ENCODE peak calls at places on chromosomes 6 and 20, in six cellular contexts. One of them, this sample, is unnamed.

GRCh38 chr6:107275330-107275865 is 160.1 kb upstream of the BEND3 start:
- DNase-seq in IMR-90: peak
- DNase-seq in neuronal stem cell: no peak
- DNase-seq in trophoblast cell: no peak
- DNase-seq in mesenchymal stem cell: no peak
- DNase-seq in H1: no peak
- DNase-seq in this sample: no peak

GRCh38 chr6:157651731-157652490 is 171.1 kb upstream of the SNX9 start:
- DNase-seq in IMR-90: no peak
- DNase-seq in neuronal stem cell: no peak
- DNase-seq in trophoblast cell: no peak
- DNase-seq in mesenchymal stem cell: no peak
- DNase-seq in H1: no peak
- DNase-seq in this sample: no peak

GRCh38 chr6:101668496-101668895 is 275.0 kb downstream of the GRIK2 start:
- DNase-seq in IMR-90: no peak
- DNase-seq in neuronal stem cell: no peak
- DNase-seq in trophoblast cell: no peak
- DNase-seq in mesenchymal stem cell: no peak
- DNase-seq in H1: no peak
- DNase-seq in this sample: no peak

GRCh38 chr20:25285091-25285647 is 37.3 kb downstream of the PYGB start:
- DNase-seq in IMR-90: no peak
- DNase-seq in neuronal stem cell: no peak
- DNase-seq in trophoblast cell: no peak
- DNase-seq in mesenchymal stem cell: no peak
- DNase-seq in H1: peak
- DNase-seq in this sample: no peak

GRCh38 chr6:35052694-35053565 is 88.2 kb downstream of the TCP11 start:
- DNase-seq in IMR-90: peak
- DNase-seq in neuronal stem cell: peak
- DNase-seq in trophoblast cell: no peak
- DNase-seq in mesenchymal stem cell: peak
- DNase-seq in H1: no peak
- DNase-seq in this sample: no peak

GRCh38 chr20:1326031-1326930 is 2.7 kb downstream of the SDCBP2 start:
- DNase-seq in IMR-90: peak
- DNase-seq in neuronal stem cell: no peak
- DNase-seq in trophoblast cell: no peak
- DNase-seq in mesenchymal stem cell: peak
- DNase-seq in H1: no peak
- DNase-seq in this sample: peak

GRCh38 chr6:158707826-158708225 is 58.0 kb downstream of the SYTL3 start:
- DNase-seq in IMR-90: no peak
- DNase-seq in neuronal stem cell: no peak
- DNase-seq in trophoblast cell: no peak
- DNase-seq in mesenchymal stem cell: no peak
- DNase-seq in H1: no peak
- DNase-seq in this sample: no peak

GRCh38 chr20:19888269-19888669 is 128.9 kb upstream of the NAA20 start:
- DNase-seq in IMR-90: no peak
- DNase-seq in neuronal stem cell: no peak
- DNase-seq in trophoblast cell: no peak
- DNase-seq in mesenchymal stem cell: peak
- DNase-seq in H1: no peak
- DNase-seq in this sample: no peak

GRCh38 chr6:135655055-135655454 is 157.5 kb upstream of the AHI1 start:
- DNase-seq in IMR-90: peak
- DNase-seq in neuronal stem cell: no peak
- DNase-seq in trophoblast cell: no peak
- DNase-seq in mesenchymal stem cell: peak
- DNase-seq in H1: no peak
- DNase-seq in this sample: no peak

GRCh38 chr20:47421076-47421475 is 64.6 kb upstream of the ZMYND8 start:
- DNase-seq in IMR-90: no peak
- DNase-seq in neuronal stem cell: no peak
- DNase-seq in trophoblast cell: no peak
- DNase-seq in mesenchymal stem cell: no peak
- DNase-seq in H1: no peak
- DNase-seq in this sample: no peak

GRCh38 chr6:13360671-13361540 is 32.6 kb upstream of the TBC1D7 start:
- DNase-seq in IMR-90: no peak
- DNase-seq in neuronal stem cell: no peak
- DNase-seq in trophoblast cell: no peak
- DNase-seq in mesenchymal stem cell: no peak
- DNase-seq in H1: no peak
- DNase-seq in this sample: no peak

GRCh38 chr6:8627085-8627861 is 191.9 kb upstream of the SLC35B3 start:
- DNase-seq in IMR-90: no peak
- DNase-seq in neuronal stem cell: no peak
- DNase-seq in trophoblast cell: peak
- DNase-seq in mesenchymal stem cell: peak
- DNase-seq in H1: no peak
- DNase-seq in this sample: no peak

GRCh38 chr6:16319813-16320532 is 81.6 kb downstream of the GMPR start:
- DNase-seq in IMR-90: peak
- DNase-seq in neuronal stem cell: no peak
- DNase-seq in trophoblast cell: peak
- DNase-seq in mesenchymal stem cell: peak
- DNase-seq in H1: no peak
- DNase-seq in this sample: no peak

GRCh38 chr6:85449388-85449817 is 480 bp upstream of the NT5E start:
- DNase-seq in IMR-90: peak
- DNase-seq in neuronal stem cell: peak
- DNase-seq in trophoblast cell: no peak
- DNase-seq in mesenchymal stem cell: peak
- DNase-seq in H1: no peak
- DNase-seq in this sample: peak

GRCh38 chr6:166710084-166710483 is 83.0 kb upstream of the RPS6KA2 start:
- DNase-seq in IMR-90: peak
- DNase-seq in neuronal stem cell: no peak
- DNase-seq in trophoblast cell: no peak
- DNase-seq in mesenchymal stem cell: no peak
- DNase-seq in H1: no peak
- DNase-seq in this sample: no peak

GRCh38 chr20:62846528-62846890 is 15.1 kb downstream of the TCFL5 start:
- DNase-seq in IMR-90: no peak
- DNase-seq in neuronal stem cell: no peak
- DNase-seq in trophoblast cell: no peak
- DNase-seq in mesenchymal stem cell: no peak
- DNase-seq in H1: no peak
- DNase-seq in this sample: no peak

GRCh38 chr6:156998824-156999330 is 221.7 kb downstream of the ARID1B start:
- DNase-seq in IMR-90: no peak
- DNase-seq in neuronal stem cell: no peak
- DNase-seq in trophoblast cell: no peak
- DNase-seq in mesenchymal stem cell: no peak
- DNase-seq in H1: no peak
- DNase-seq in this sample: no peak

GRCh38 chr6:22149081-22149480 is 147.8 kb downstream of the PRL start:
- DNase-seq in IMR-90: no peak
- DNase-seq in neuronal stem cell: no peak
- DNase-seq in trophoblast cell: no peak
- DNase-seq in mesenchymal stem cell: no peak
- DNase-seq in H1: no peak
- DNase-seq in this sample: no peak

GRCh38 chr20:4366076-4366475 is 350.7 kb upstream of the RNF24 start:
- DNase-seq in IMR-90: no peak
- DNase-seq in neuronal stem cell: no peak
- DNase-seq in trophoblast cell: no peak
- DNase-seq in mesenchymal stem cell: no peak
- DNase-seq in H1: no peak
- DNase-seq in this sample: no peak

GRCh38 chr6:49499623-49500022 is at the start of gene GLYATL3:
- DNase-seq in IMR-90: no peak
- DNase-seq in neuronal stem cell: no peak
- DNase-seq in trophoblast cell: no peak
- DNase-seq in mesenchymal stem cell: no peak
- DNase-seq in H1: no peak
- DNase-seq in this sample: no peak

GRCh38 chr20:10511507-10512231 is 76.6 kb downstream of the SLX4IP start:
- DNase-seq in IMR-90: peak
- DNase-seq in neuronal stem cell: no peak
- DNase-seq in trophoblast cell: peak
- DNase-seq in mesenchymal stem cell: peak
- DNase-seq in H1: no peak
- DNase-seq in this sample: peak

GRCh38 chr6:3163248-3163594 is 5.9 kb upstream of the TUBB2A start:
- DNase-seq in IMR-90: no peak
- DNase-seq in neuronal stem cell: no peak
- DNase-seq in trophoblast cell: peak
- DNase-seq in mesenchymal stem cell: peak
- DNase-seq in H1: no peak
- DNase-seq in this sample: no peak

GRCh38 chr6:6331393-6331792 is 10.9 kb upstream of the F13A1 start:
- DNase-seq in IMR-90: no peak
- DNase-seq in neuronal stem cell: no peak
- DNase-seq in trophoblast cell: no peak
- DNase-seq in mesenchymal stem cell: no peak
- DNase-seq in H1: no peak
- DNase-seq in this sample: no peak

GRCh38 chr6:37665309-37665708 is 32.4 kb downstream of the MDGA1 start:
- DNase-seq in IMR-90: no peak
- DNase-seq in neuronal stem cell: no peak
- DNase-seq in trophoblast cell: no peak
- DNase-seq in mesenchymal stem cell: peak
- DNase-seq in H1: no peak
- DNase-seq in this sample: no peak

GRCh38 chr6:154996841-154997311 is 1.8 kb downstream of the TIAM2 start:
- DNase-seq in IMR-90: no peak
- DNase-seq in neuronal stem cell: no peak
- DNase-seq in trophoblast cell: peak
- DNase-seq in mesenchymal stem cell: no peak
- DNase-seq in H1: no peak
- DNase-seq in this sample: no peak

GRCh38 chr20:4813839-4814695 is 92.4 kb downstream of the PRND start:
- DNase-seq in IMR-90: no peak
- DNase-seq in neuronal stem cell: no peak
- DNase-seq in trophoblast cell: no peak
- DNase-seq in mesenchymal stem cell: no peak
- DNase-seq in H1: no peak
- DNase-seq in this sample: no peak

GRCh38 chr6:170184324-170184723 is 106.6 kb downstream of the DLL1 start:
- DNase-seq in IMR-90: no peak
- DNase-seq in neuronal stem cell: no peak
- DNase-seq in trophoblast cell: no peak
- DNase-seq in mesenchymal stem cell: no peak
- DNase-seq in H1: peak
- DNase-seq in this sample: no peak

GRCh38 chr20:46063151-46063550 is 26.6 kb downstream of the NCOA5 start:
- DNase-seq in IMR-90: no peak
- DNase-seq in neuronal stem cell: no peak
- DNase-seq in trophoblast cell: no peak
- DNase-seq in mesenchymal stem cell: no peak
- DNase-seq in H1: peak
- DNase-seq in this sample: no peak

GRCh38 chr20:46062621-46063020 is 27.1 kb downstream of the NCOA5 start:
- DNase-seq in IMR-90: no peak
- DNase-seq in neuronal stem cell: no peak
- DNase-seq in trophoblast cell: no peak
- DNase-seq in mesenchymal stem cell: no peak
- DNase-seq in H1: no peak
- DNase-seq in this sample: no peak

GRCh38 chr20:46065006-46065405 is 24.8 kb downstream of the NCOA5 start:
- DNase-seq in IMR-90: no peak
- DNase-seq in neuronal stem cell: no peak
- DNase-seq in trophoblast cell: no peak
- DNase-seq in mesenchymal stem cell: no peak
- DNase-seq in H1: peak
- DNase-seq in this sample: no peak

GRCh38 chr20:46062151-46062550 is 27.6 kb downstream of the NCOA5 start:
- DNase-seq in IMR-90: no peak
- DNase-seq in neuronal stem cell: no peak
- DNase-seq in trophoblast cell: no peak
- DNase-seq in mesenchymal stem cell: no peak
- DNase-seq in H1: peak
- DNase-seq in this sample: no peak

DNA sequence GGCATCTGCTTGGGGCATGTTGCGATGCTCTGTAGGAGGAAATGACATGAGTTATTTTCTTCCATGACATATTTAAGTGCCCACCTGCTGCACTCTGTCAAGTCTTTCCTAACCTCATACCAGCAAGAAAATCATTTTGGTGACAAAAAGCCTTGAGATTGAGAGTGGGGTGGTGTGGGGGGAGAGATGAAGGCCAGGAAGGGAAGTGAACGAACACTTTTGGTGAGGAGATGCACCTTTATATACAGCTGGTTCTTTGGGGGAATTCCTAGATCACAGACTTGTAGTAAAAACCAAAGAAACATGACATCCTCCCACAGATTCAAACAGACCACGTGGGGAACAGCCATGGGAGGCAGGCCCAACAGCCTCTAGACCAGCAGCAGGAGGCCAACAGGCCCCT is 26.1 kb downstream of the NCOA5 start:
- DNase-seq in IMR-90: no peak
- DNase-seq in neuronal stem cell: no peak
- DNase-seq in trophoblast cell: no peak
- DNase-seq in mesenchymal stem cell: no peak
- DNase-seq in H1: no peak
- DNase-seq in this sample: no peak
- H3K14ac ChIP-seq in IMR-90: no peak
- H3K14ac ChIP-seq in neuronal stem cell: no peak
- H3K14ac ChIP-seq in trophoblast cell: no peak
- H3K14ac ChIP-seq in mesenchymal stem cell: no peak
- H3K14ac ChIP-seq in H1: no peak
- H3K14ac ChIP-seq in this sample: no peak

GRCh38 chr6:32491703-32492102 is 38.4 kb downstream of the HLA-DRB5 start:
- DNase-seq in IMR-90: no peak
- DNase-seq in neuronal stem cell: no peak
- DNase-seq in trophoblast cell: no peak
- DNase-seq in mesenchymal stem cell: no peak
- DNase-seq in H1: no peak
- DNase-seq in this sample: no peak
- H3K14ac ChIP-seq in IMR-90: no peak
- H3K14ac ChIP-seq in neuronal stem cell: no peak
- H3K14ac ChIP-seq in trophoblast cell: no peak
- H3K14ac ChIP-seq in mesenchymal stem cell: no peak
- H3K14ac ChIP-seq in H1: no peak
- H3K14ac ChIP-seq in this sample: no peak

DNA sequence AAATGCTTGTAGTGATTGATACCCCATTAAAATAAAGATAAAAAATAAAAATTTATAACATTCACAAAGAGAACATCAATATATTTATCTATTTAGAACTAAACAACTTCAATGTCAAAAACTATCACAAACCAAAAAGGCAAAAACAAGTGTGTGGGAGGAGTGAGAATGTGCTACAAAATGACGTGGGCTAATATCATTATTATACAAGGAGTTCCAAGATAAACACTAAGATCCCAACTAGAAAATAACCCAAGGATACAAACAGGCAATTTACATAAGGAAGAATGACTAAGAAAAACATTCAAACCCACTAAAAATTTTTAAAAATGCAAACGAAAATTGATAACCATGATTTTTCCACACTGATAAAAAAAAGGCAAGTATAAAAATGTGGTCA is 140.0 kb downstream of the TMEM200A start:
- DNase-seq in IMR-90: no peak
- DNase-seq in neuronal stem cell: no peak
- DNase-seq in trophoblast cell: no peak
- DNase-seq in mesenchymal stem cell: no peak
- DNase-seq in H1: no peak
- DNase-seq in this sample: no peak
- H3K14ac ChIP-seq in IMR-90: no peak
- H3K14ac ChIP-seq in neuronal stem cell: no peak
- H3K14ac ChIP-seq in trophoblast cell: no peak
- H3K14ac ChIP-seq in mesenchymal stem cell: no peak
- H3K14ac ChIP-seq in H1: no peak
- H3K14ac ChIP-seq in this sample: no peak

GRCh38 chr20:49712118-49712517 is 1.6 kb downstream of the B4GALT5 start:
- DNase-seq in IMR-90: no peak
- DNase-seq in neuronal stem cell: no peak
- DNase-seq in trophoblast cell: no peak
- DNase-seq in mesenchymal stem cell: no peak
- DNase-seq in H1: no peak
- DNase-seq in this sample: no peak
- H3K14ac ChIP-seq in IMR-90: peak
- H3K14ac ChIP-seq in neuronal stem cell: no peak
- H3K14ac ChIP-seq in trophoblast cell: no peak
- H3K14ac ChIP-seq in mesenchymal stem cell: no peak
- H3K14ac ChIP-seq in H1: no peak
- H3K14ac ChIP-seq in this sample: no peak

This sample was measured in H9.